ENCODE peak calls at places on chromosomes 5 and 9, in seven cellular contexts. I, K, B, W, L, G and Q are unnamed samples. For H3K27me3, the result is how much of the 10 kb centered on the place peaks cover.

GRCh38 chr5:68928617-68929302 is 165.1 kb upstream of the SLC30A5 start:
- DNase-seq in I (no peak), K (no peak), B (no peak), W (no peak), L (no peak), G (no peak), Q (no peak)

GRCh38 chr9:126999315-127000068 is 84.9 kb downstream of the RALGPS1 start:
- DNase-seq in I (no peak), K (no peak), B (no peak), W (no peak), L (no peak), G (no peak), Q (no peak)

GRCh38 chr9:86685556-86685955 is 261.8 kb downstream of the GAS1 start:
- DNase-seq in I (no peak), K (no peak), B (no peak), W (no peak), L (no peak), G (no peak), Q (no peak)

GRCh38 chr9:35905912-35906679 is at the start of gene HRCT1:
- DNase-seq in I (no peak), K (no peak), B (no peak), W (peak), L (peak), G (peak), Q (peak)

GRCh38 chr5:134784946-134785620 is 26.5 kb downstream of the DDX46 start:
- DNase-seq in I (peak), K (no peak), B (no peak), W (no peak), L (no peak), G (no peak), Q (no peak)

GRCh38 chr9:116000748-116001329 is 152.8 kb upstream of the PAPPA start:
- DNase-seq in I (peak), K (no peak), B (peak), W (no peak), L (peak), G (no peak), Q (peak)

GRCh38 chr9:98380065-98380681 is 124.7 kb upstream of the TBC1D2 start:
- DNase-seq in I (peak), K (no peak), B (no peak), W (no peak), L (peak), G (no peak), Q (peak)

GRCh38 chr9:34654317-34655083 is 2.5 kb downstream of the IL11RA start:
- DNase-seq in I (peak), K (no peak), B (no peak), W (peak), L (peak), G (no peak), Q (peak)

GRCh38 chr9:136275655-136276429 is 28.1 kb downstream of the CCDC187 start:
- DNase-seq in I (no peak), K (no peak), B (no peak), W (no peak), L (no peak), G (no peak), Q (no peak)

GRCh38 chr9:116276651-116277121 is 123.1 kb downstream of the PAPPA start:
- DNase-seq in I (peak), K (no peak), B (no peak), W (no peak), L (no peak), G (no peak), Q (no peak)

GRCh38 chr5:169848271-169848670 is 132.0 kb downstream of the INSYN2B start:
- DNase-seq in I (no peak), K (no peak), B (no peak), W (no peak), L (no peak), G (no peak), Q (no peak)

GRCh38 chr5:169850407-169850806 is 129.9 kb downstream of the INSYN2B start:
- DNase-seq in I (no peak), K (no peak), B (no peak), W (no peak), L (no peak), G (no peak), Q (no peak)

GRCh38 chr5:169848792-169849191 is 131.5 kb downstream of the INSYN2B start:
- DNase-seq in I (no peak), K (no peak), B (no peak), W (no peak), L (no peak), G (no peak), Q (no peak)

DNA sequence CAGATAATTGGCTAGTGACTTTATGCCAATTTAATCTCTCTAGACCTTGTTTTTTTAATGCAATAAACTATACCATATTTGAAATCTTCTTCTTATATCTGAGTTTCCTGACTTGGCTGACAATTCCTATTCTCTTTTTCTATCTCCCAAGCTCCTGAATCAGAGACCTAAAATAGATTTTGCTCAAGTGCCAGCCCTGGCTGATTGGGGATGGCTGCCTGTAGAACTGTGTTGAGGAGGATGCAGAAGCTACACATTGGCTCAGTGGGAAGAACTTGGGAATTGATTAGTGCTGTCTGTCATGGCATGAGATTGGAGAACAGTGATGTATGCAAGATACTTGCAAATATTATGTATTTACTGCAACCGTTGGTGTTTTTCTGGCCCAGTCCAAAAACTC is 132.8 kb downstream of the INSYN2B start:
- DNase-seq in I (no peak), K (no peak), B (no peak), W (no peak), L (no peak), G (no peak), Q (no peak)
- H3K27me3 ChIP-seq in I (under half), K (under half), B (under half), W (under half), L (under half), G (under half), Q (under half)

GRCh38 chr5:863244-863805 is 12.5 kb upstream of the ZDHHC11 start:
- DNase-seq in I (no peak), K (no peak), B (no peak), W (no peak), L (no peak), G (no peak), Q (peak)

GRCh38 chr5:865168-865521 is 14.4 kb upstream of the ZDHHC11 start:
- DNase-seq in I (no peak), K (no peak), B (no peak), W (no peak), L (no peak), G (no peak), Q (peak)

GRCh38 chr5:865771-866170 is 15.0 kb upstream of the ZDHHC11 start:
- DNase-seq in I (no peak), K (no peak), B (no peak), W (no peak), L (no peak), G (no peak), Q (no peak)

GRCh38 chr5:862367-863243 is 11.8 kb upstream of the ZDHHC11 start:
- DNase-seq in I (no peak), K (no peak), B (no peak), W (no peak), L (no peak), G (no peak), Q (peak)

DNA sequence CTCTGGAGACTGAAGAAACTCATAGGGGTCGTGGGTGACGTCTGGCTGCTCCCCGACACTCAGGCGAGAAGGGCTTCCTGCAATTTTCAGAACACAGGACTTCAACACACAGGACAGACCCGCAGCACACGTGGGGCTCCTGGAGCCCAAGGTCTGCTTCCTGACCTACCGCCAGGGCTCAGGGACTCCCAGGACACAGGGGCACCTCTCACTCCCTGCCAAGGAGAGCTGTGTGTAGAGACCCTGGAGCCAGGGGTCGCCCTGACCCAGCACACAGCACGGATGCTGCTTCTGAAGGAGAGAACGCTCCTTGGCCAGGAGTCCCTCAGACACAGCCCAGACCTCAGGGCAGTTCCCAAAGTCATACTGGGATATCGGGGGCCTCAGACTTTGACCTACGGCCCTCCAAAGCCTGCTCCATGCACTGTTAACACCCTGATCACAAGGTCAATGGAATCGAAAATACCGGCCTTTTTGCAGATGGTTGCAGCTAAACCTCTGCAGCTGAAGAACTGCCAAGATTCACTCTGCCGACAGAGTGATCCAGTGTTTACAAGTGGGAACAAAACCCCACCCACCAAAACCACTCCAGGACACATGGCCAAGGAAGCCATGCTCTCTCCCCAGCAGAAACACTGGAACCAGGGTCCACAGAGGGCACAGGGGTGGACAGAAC is 13.8 kb upstream of the ZDHHC11 start:
- DNase-seq in I (no peak), K (no peak), B (no peak), W (no peak), L (no peak), G (no peak), Q (peak)
- H3K4me3 ChIP-seq in I (no peak), K (no peak), B (no peak), W (no peak), L (no peak), G (no peak), Q (no peak)

GRCh38 chr5:38426493-38426892 is 130.0 kb downstream of the LIFR start:
- DNase-seq in I (no peak), K (no peak), B (no peak), W (no peak), L (no peak), G (no peak), Q (no peak)

GRCh38 chr5:38422622-38423021 is 133.8 kb downstream of the LIFR start:
- DNase-seq in I (no peak), K (no peak), B (no peak), W (no peak), L (no peak), G (no peak), Q (no peak)

GRCh38 chr5:38426986-38427950 is 129.2 kb downstream of the LIFR start:
- DNase-seq in I (no peak), K (no peak), B (no peak), W (no peak), L (no peak), G (no peak), Q (no peak)

GRCh38 chr5:38423536-38424178 is 132.8 kb downstream of the LIFR start:
- DNase-seq in I (no peak), K (no peak), B (no peak), W (no peak), L (no peak), G (no peak), Q (no peak)

GRCh38 chr5:38424237-38425080 is 132.0 kb downstream of the LIFR start:
- DNase-seq in I (no peak), K (no peak), B (no peak), W (no peak), L (no peak), G (no peak), Q (no peak)
- H3K27me3 ChIP-seq in I (under half), K (under half), B (under half), W (under half), L (under half), G (under half), Q (under half)

GRCh38 chr5:65418661-65419060 is 63.1 kb downstream of the ADAMTS6 start:
- DNase-seq in I (no peak), K (no peak), B (no peak), W (no peak), L (no peak), G (no peak), Q (no peak)
- H3K4me3 ChIP-seq in I (no peak), K (no peak), B (no peak), W (no peak), L (no peak), G (no peak), Q (no peak)

GRCh38 chr9:130351343-130351742 is 85.8 kb downstream of the HMCN2 start:
- DNase-seq in I (no peak), K (no peak), B (no peak), W (no peak), L (no peak), G (no peak), Q (no peak)
- H3K27me3 ChIP-seq in I (under half), K (under half), B (under half), W (under half), L (under half), G (under half), Q (under half)

DNA sequence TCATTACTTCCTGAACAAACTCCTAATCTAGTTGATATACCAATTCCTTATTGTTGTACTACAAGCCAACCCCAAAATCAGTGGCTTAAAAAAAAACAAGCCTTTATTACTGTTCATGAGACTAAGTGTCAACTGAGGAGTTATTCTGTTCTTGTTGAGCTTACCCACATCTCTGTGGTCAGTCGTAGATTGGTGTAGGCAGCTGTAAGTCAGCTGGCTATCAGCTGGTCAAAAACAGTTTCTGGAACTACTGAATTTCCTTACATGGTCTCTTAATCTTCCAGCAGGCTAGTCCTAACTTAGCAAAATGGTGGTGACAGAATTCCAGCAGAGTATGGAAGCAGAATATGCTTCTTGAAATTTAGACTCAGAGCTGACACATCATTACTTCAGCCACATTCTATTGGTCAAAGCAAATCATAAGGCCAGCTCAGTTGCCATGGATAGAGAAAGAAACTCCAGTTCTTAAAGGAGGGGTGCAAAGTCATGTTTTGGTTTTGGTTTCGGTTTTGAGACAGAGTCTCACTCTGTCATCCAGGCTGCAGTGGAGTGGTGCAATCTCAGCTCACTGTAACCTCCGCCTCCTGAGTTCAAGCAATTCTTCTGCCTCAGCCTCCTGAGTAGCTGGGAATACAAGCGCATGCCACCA is 386.1 kb upstream of the MPDZ start:
- DNase-seq in I (no peak), K (no peak), B (no peak), W (no peak), L (no peak), G (no peak), Q (no peak)
- H3K4me3 ChIP-seq in I (no peak), K (no peak), B (no peak), W (no peak), L (no peak), G (peak), Q (no peak)